ENCODE peak calls at places on chromosome X, in six cellular contexts. One of them, this sample, is unnamed.

GRCh38 chrX:8692886-8693285 is 39.1 kb downstream of the ANOS1 start:
- DNase-seq in choroid plexus epithelial cell: no peak
- DNase-seq in AG10803: no peak
- DNase-seq in NB4: no peak
- DNase-seq in stimulated activated naive B cell treated with anti-CD40 and anti-IgM and Interleukin-4, amounts not matched to agents 10 μg/mL and 1 μg/mL and 100 μg/mL, for 72 hours: no peak
- DNase-seq in GM10248: no peak
- DNase-seq in this sample: no peak

GRCh38 chrX:153861147-153861546 is 24.8 kb downstream of the L1CAM start:
- DNase-seq in choroid plexus epithelial cell: no peak
- DNase-seq in AG10803: no peak
- DNase-seq in NB4: no peak
- DNase-seq in stimulated activated naive B cell treated with anti-CD40 and anti-IgM and Interleukin-4, amounts not matched to agents 10 μg/mL and 1 μg/mL and 100 μg/mL, for 72 hours: no peak
- DNase-seq in GM10248: no peak
- DNase-seq in this sample: no peak

GRCh38 chrX:69538321-69538876 is 34.3 kb downstream of the NALF2 start:
- DNase-seq in choroid plexus epithelial cell: peak
- DNase-seq in AG10803: peak
- DNase-seq in NB4: peak
- DNase-seq in stimulated activated naive B cell treated with anti-CD40 and anti-IgM and Interleukin-4, amounts not matched to agents 10 μg/mL and 1 μg/mL and 100 μg/mL, for 72 hours: peak
- DNase-seq in GM10248: peak
- DNase-seq in this sample: no peak

GRCh38 chrX:107204063-107204605 is 2.1 kb downstream of the NUP62CL start:
- DNase-seq in choroid plexus epithelial cell: no peak
- DNase-seq in AG10803: no peak
- DNase-seq in NB4: no peak
- DNase-seq in stimulated activated naive B cell treated with anti-CD40 and anti-IgM and Interleukin-4, amounts not matched to agents 10 μg/mL and 1 μg/mL and 100 μg/mL, for 72 hours: no peak
- DNase-seq in GM10248: no peak
- DNase-seq in this sample: no peak

GRCh38 chrX:133402042-133402453 is 13.2 kb downstream of the GPC4 start:
- DNase-seq in choroid plexus epithelial cell: peak
- DNase-seq in AG10803: peak
- DNase-seq in NB4: no peak
- DNase-seq in stimulated activated naive B cell treated with anti-CD40 and anti-IgM and Interleukin-4, amounts not matched to agents 10 μg/mL and 1 μg/mL and 100 μg/mL, for 72 hours: no peak
- DNase-seq in GM10248: no peak
- DNase-seq in this sample: no peak

GRCh38 chrX:20420058-20420457 is 153.3 kb upstream of the RPS6KA3 start:
- DNase-seq in choroid plexus epithelial cell: no peak
- DNase-seq in AG10803: no peak
- DNase-seq in NB4: no peak
- DNase-seq in stimulated activated naive B cell treated with anti-CD40 and anti-IgM and Interleukin-4, amounts not matched to agents 10 μg/mL and 1 μg/mL and 100 μg/mL, for 72 hours: no peak
- DNase-seq in GM10248: no peak
- DNase-seq in this sample: no peak

GRCh38 chrX:95076449-95076848 is 1402.4 kb downstream of the FAM133A start:
- DNase-seq in choroid plexus epithelial cell: peak
- DNase-seq in AG10803: peak
- DNase-seq in NB4: peak
- DNase-seq in stimulated activated naive B cell treated with anti-CD40 and anti-IgM and Interleukin-4, amounts not matched to agents 10 μg/mL and 1 μg/mL and 100 μg/mL, for 72 hours: no peak
- DNase-seq in GM10248: no peak
- DNase-seq in this sample: peak

GRCh38 chrX:8201896-8202331 is 30.8 kb upstream of the VCX2 start:
- DNase-seq in choroid plexus epithelial cell: peak
- DNase-seq in AG10803: no peak
- DNase-seq in NB4: no peak
- DNase-seq in stimulated activated naive B cell treated with anti-CD40 and anti-IgM and Interleukin-4, amounts not matched to agents 10 μg/mL and 1 μg/mL and 100 μg/mL, for 72 hours: no peak
- DNase-seq in GM10248: no peak
- DNase-seq in this sample: no peak

GRCh38 chrX:155086961-155087735 is 15.8 kb downstream of the BRCC3 start:
- DNase-seq in choroid plexus epithelial cell: no peak
- DNase-seq in AG10803: no peak
- DNase-seq in NB4: no peak
- DNase-seq in stimulated activated naive B cell treated with anti-CD40 and anti-IgM and Interleukin-4, amounts not matched to agents 10 μg/mL and 1 μg/mL and 100 μg/mL, for 72 hours: no peak
- DNase-seq in GM10248: no peak
- DNase-seq in this sample: no peak

GRCh38 chrX:105698386-105698785 is 124.0 kb upstream of the NRK start:
- DNase-seq in choroid plexus epithelial cell: peak
- DNase-seq in AG10803: no peak
- DNase-seq in NB4: no peak
- DNase-seq in stimulated activated naive B cell treated with anti-CD40 and anti-IgM and Interleukin-4, amounts not matched to agents 10 μg/mL and 1 μg/mL and 100 μg/mL, for 72 hours: no peak
- DNase-seq in GM10248: no peak
- DNase-seq in this sample: no peak

GRCh38 chrX:44415639-44416386 is 72.3 kb upstream of the EFHC2 start:
- DNase-seq in choroid plexus epithelial cell: no peak
- DNase-seq in AG10803: no peak
- DNase-seq in NB4: no peak
- DNase-seq in stimulated activated naive B cell treated with anti-CD40 and anti-IgM and Interleukin-4, amounts not matched to agents 10 μg/mL and 1 μg/mL and 100 μg/mL, for 72 hours: no peak
- DNase-seq in GM10248: no peak
- DNase-seq in this sample: no peak

GRCh38 chrX:130799393-130799792 is 103.6 kb downstream of the ENOX2 start:
- DNase-seq in choroid plexus epithelial cell: peak
- DNase-seq in AG10803: peak
- DNase-seq in NB4: no peak
- DNase-seq in stimulated activated naive B cell treated with anti-CD40 and anti-IgM and Interleukin-4, amounts not matched to agents 10 μg/mL and 1 μg/mL and 100 μg/mL, for 72 hours: no peak
- DNase-seq in GM10248: no peak
- DNase-seq in this sample: peak

GRCh38 chrX:71870337-71871098 is 40.1 kb upstream of the NHSL2 start:
- DNase-seq in choroid plexus epithelial cell: peak
- DNase-seq in AG10803: no peak
- DNase-seq in NB4: peak
- DNase-seq in stimulated activated naive B cell treated with anti-CD40 and anti-IgM and Interleukin-4, amounts not matched to agents 10 μg/mL and 1 μg/mL and 100 μg/mL, for 72 hours: no peak
- DNase-seq in GM10248: no peak
- DNase-seq in this sample: peak

GRCh38 chrX:15911729-15912550 is 57.3 kb upstream of the AP1S2 start:
- DNase-seq in choroid plexus epithelial cell: no peak
- DNase-seq in AG10803: peak
- DNase-seq in NB4: peak
- DNase-seq in stimulated activated naive B cell treated with anti-CD40 and anti-IgM and Interleukin-4, amounts not matched to agents 10 μg/mL and 1 μg/mL and 100 μg/mL, for 72 hours: peak
- DNase-seq in GM10248: peak
- DNase-seq in this sample: no peak

GRCh38 chrX:103183912-103184311 is 31.0 kb upstream of the BEX4 start:
- DNase-seq in choroid plexus epithelial cell: no peak
- DNase-seq in AG10803: no peak
- DNase-seq in NB4: no peak
- DNase-seq in stimulated activated naive B cell treated with anti-CD40 and anti-IgM and Interleukin-4, amounts not matched to agents 10 μg/mL and 1 μg/mL and 100 μg/mL, for 72 hours: no peak
- DNase-seq in GM10248: no peak
- DNase-seq in this sample: no peak

GRCh38 chrX:133412246-133412645 is 3.0 kb downstream of the GPC4 start:
- DNase-seq in choroid plexus epithelial cell: peak
- DNase-seq in AG10803: peak
- DNase-seq in NB4: no peak
- DNase-seq in stimulated activated naive B cell treated with anti-CD40 and anti-IgM and Interleukin-4, amounts not matched to agents 10 μg/mL and 1 μg/mL and 100 μg/mL, for 72 hours: no peak
- DNase-seq in GM10248: no peak
- DNase-seq in this sample: no peak

GRCh38 chrX:123788744-123789143 is 55.9 kb upstream of the THOC2 start:
- DNase-seq in choroid plexus epithelial cell: no peak
- DNase-seq in AG10803: no peak
- DNase-seq in NB4: no peak
- DNase-seq in stimulated activated naive B cell treated with anti-CD40 and anti-IgM and Interleukin-4, amounts not matched to agents 10 μg/mL and 1 μg/mL and 100 μg/mL, for 72 hours: no peak
- DNase-seq in GM10248: no peak
- DNase-seq in this sample: no peak

GRCh38 chrX:125646195-125646594 is 326.5 kb downstream of the TEX13C start:
- DNase-seq in choroid plexus epithelial cell: no peak
- DNase-seq in AG10803: no peak
- DNase-seq in NB4: peak
- DNase-seq in stimulated activated naive B cell treated with anti-CD40 and anti-IgM and Interleukin-4, amounts not matched to agents 10 μg/mL and 1 μg/mL and 100 μg/mL, for 72 hours: no peak
- DNase-seq in GM10248: no peak
- DNase-seq in this sample: no peak

GRCh38 chrX:145099204-145099603 is 148.1 kb upstream of the SPANXN1 start:
- DNase-seq in choroid plexus epithelial cell: no peak
- DNase-seq in AG10803: no peak
- DNase-seq in NB4: no peak
- DNase-seq in stimulated activated naive B cell treated with anti-CD40 and anti-IgM and Interleukin-4, amounts not matched to agents 10 μg/mL and 1 μg/mL and 100 μg/mL, for 72 hours: no peak
- DNase-seq in GM10248: no peak
- DNase-seq in this sample: no peak

GRCh38 chrX:24703185-24703494 is 9.4 kb downstream of the POLA1 start:
- DNase-seq in choroid plexus epithelial cell: no peak
- DNase-seq in AG10803: no peak
- DNase-seq in NB4: no peak
- DNase-seq in stimulated activated naive B cell treated with anti-CD40 and anti-IgM and Interleukin-4, amounts not matched to agents 10 μg/mL and 1 μg/mL and 100 μg/mL, for 72 hours: no peak
- DNase-seq in GM10248: no peak
- DNase-seq in this sample: no peak

GRCh38 chrX:65783746-65784145 is 116.3 kb downstream of the MSN start:
- DNase-seq in choroid plexus epithelial cell: no peak
- DNase-seq in AG10803: no peak
- DNase-seq in NB4: no peak
- DNase-seq in stimulated activated naive B cell treated with anti-CD40 and anti-IgM and Interleukin-4, amounts not matched to agents 10 μg/mL and 1 μg/mL and 100 μg/mL, for 72 hours: no peak
- DNase-seq in GM10248: no peak
- DNase-seq in this sample: no peak

GRCh38 chrX:43750248-43750676 is 94.2 kb downstream of the MAOA start:
- DNase-seq in choroid plexus epithelial cell: peak
- DNase-seq in AG10803: peak
- DNase-seq in NB4: peak
- DNase-seq in stimulated activated naive B cell treated with anti-CD40 and anti-IgM and Interleukin-4, amounts not matched to agents 10 μg/mL and 1 μg/mL and 100 μg/mL, for 72 hours: peak
- DNase-seq in GM10248: peak
- DNase-seq in this sample: no peak

GRCh38 chrX:110852180-110852579 is 56.6 kb upstream of the CHRDL1 start:
- DNase-seq in choroid plexus epithelial cell: peak
- DNase-seq in AG10803: peak
- DNase-seq in NB4: peak
- DNase-seq in stimulated activated naive B cell treated with anti-CD40 and anti-IgM and Interleukin-4, amounts not matched to agents 10 μg/mL and 1 μg/mL and 100 μg/mL, for 72 hours: no peak
- DNase-seq in GM10248: peak
- DNase-seq in this sample: no peak

GRCh38 chrX:52346462-52347165 is 22.2 kb upstream of the XAGE2 start:
- DNase-seq in choroid plexus epithelial cell: peak
- DNase-seq in AG10803: no peak
- DNase-seq in NB4: peak
- DNase-seq in stimulated activated naive B cell treated with anti-CD40 and anti-IgM and Interleukin-4, amounts not matched to agents 10 μg/mL and 1 μg/mL and 100 μg/mL, for 72 hours: no peak
- DNase-seq in GM10248: no peak
- DNase-seq in this sample: peak

GRCh38 chrX:16212024-16212423 is 44.7 kb downstream of the MAGEB17 start:
- DNase-seq in choroid plexus epithelial cell: peak
- DNase-seq in AG10803: no peak
- DNase-seq in NB4: no peak
- DNase-seq in stimulated activated naive B cell treated with anti-CD40 and anti-IgM and Interleukin-4, amounts not matched to agents 10 μg/mL and 1 μg/mL and 100 μg/mL, for 72 hours: no peak
- DNase-seq in GM10248: no peak
- DNase-seq in this sample: peak

GRCh38 chrX:17500145-17500579 is 125.2 kb downstream of the NHS start:
- DNase-seq in choroid plexus epithelial cell: peak
- DNase-seq in AG10803: peak
- DNase-seq in NB4: no peak
- DNase-seq in stimulated activated naive B cell treated with anti-CD40 and anti-IgM and Interleukin-4, amounts not matched to agents 10 μg/mL and 1 μg/mL and 100 μg/mL, for 72 hours: no peak
- DNase-seq in GM10248: no peak
- DNase-seq in this sample: peak

GRCh38 chrX:47311857-47312774 is 58.3 kb upstream of the ZNF157 start:
- DNase-seq in choroid plexus epithelial cell: peak
- DNase-seq in AG10803: peak
- DNase-seq in NB4: peak
- DNase-seq in stimulated activated naive B cell treated with anti-CD40 and anti-IgM and Interleukin-4, amounts not matched to agents 10 μg/mL and 1 μg/mL and 100 μg/mL, for 72 hours: peak
- DNase-seq in GM10248: peak
- DNase-seq in this sample: peak